ENCODE peak calls at places on chromosomes 6 and 20, in six cellular contexts. E is type B pancreatic cell; D is CD4-positive, alpha-beta T cell; C is fibroblast of mammary gland; L is nephron progenitor cell; T is left ventricle myocardium inferior. Z is an unnamed sample.

GRCh38 chr6:16286151-16286522 is 47.8 kb downstream of the GMPR start:
- DNase-seq in E (no peak), D (peak; percentile 3), C (peak; percentile 36), L (peak; percentile 84), T (no peak), Z (peak; percentile 61)

GRCh38 chr6:68880050-68880449 is 245.0 kb downstream of the ADGRB3 start:
- DNase-seq in E (no peak), D (no peak), C (peak; percentile 8), L (no peak), T (no peak), Z (no peak)

GRCh38 chr6:118719351-118720124 is 68.1 kb upstream of the CEP85L start:
- DNase-seq in E (no peak), D (no peak), C (no peak), L (no peak), T (no peak), Z (no peak)

GRCh38 chr20:47468290-47469050 is 33.2 kb upstream of the NCOA3 start:
- DNase-seq in E (no peak), D (no peak), C (no peak), L (no peak), T (no peak), Z (no peak)

GRCh38 chr20:38658879-38659612 is 57.4 kb downstream of the ARHGAP40 start:
- DNase-seq in E (no peak), D (no peak), C (peak; percentile 10), L (peak; percentile 49), T (no peak), Z (peak; percentile 24)

GRCh38 chr20:46145646-46146045 is 27.5 kb downstream of the CD40 start:
- DNase-seq in E (no peak), D (no peak), C (no peak), L (no peak), T (no peak), Z (no peak)

GRCh38 chr6:44554901-44555300 is 167.4 kb downstream of the CDC5L start:
- DNase-seq in E (no peak), D (no peak), C (no peak), L (no peak), T (no peak), Z (no peak)

GRCh38 chr20:36145877-36146707 is 8.4 kb upstream of the EPB41L1 start:
- DNase-seq in E (no peak), D (no peak), C (no peak), L (no peak), T (peak; percentile 72), Z (no peak)

GRCh38 chr6:66145867-66146266 is 438.8 kb upstream of the EYS start:
- DNase-seq in E (no peak), D (no peak), C (no peak), L (no peak), T (no peak), Z (no peak)

GRCh38 chr6:124869412-124869811 is 92.8 kb upstream of the RNF217 start:
- DNase-seq in E (no peak), D (no peak), C (peak; percentile 7), L (no peak), T (no peak), Z (no peak)

GRCh38 chr20:35232575-35232974 is 6.1 kb downstream of the MMP24 start:
- DNase-seq in E (no peak), D (no peak), C (peak; percentile 29), L (no peak), T (no peak), Z (no peak)

GRCh38 chr20:10573273-10573950 is 100.4 kb downstream of the JAG1 start:
- DNase-seq in E (no peak), D (no peak), C (no peak), L (no peak), T (no peak), Z (no peak)

GRCh38 chr6:37242429-37243052 is 15.0 kb upstream of the TBC1D22B start:
- DNase-seq in E (no peak), D (no peak), C (peak; percentile 98), L (no peak), T (no peak), Z (no peak)

GRCh38 chr6:93975159-93975558 is 555.8 kb upstream of the EPHA7 start:
- DNase-seq in E (no peak), D (no peak), C (no peak), L (no peak), T (no peak), Z (no peak)

GRCh38 chr6:132445201-132445951 is 44.1 kb upstream of the MOXD1 start:
- DNase-seq in E (no peak), D (no peak), C (peak; percentile 97), L (no peak), T (no peak), Z (no peak)

GRCh38 chr20:47286681-47287080 is 69.8 kb downstream of the ZMYND8 start:
- DNase-seq in E (no peak), D (no peak), C (no peak), L (no peak), T (no peak), Z (no peak)

GRCh38 chr20:44029848-44030230 is 115.2 kb downstream of the TOX2 start:
- DNase-seq in E (peak; percentile 51), D (no peak), C (no peak), L (no peak), T (no peak), Z (no peak)

GRCh38 chr20:47686545-47686944 is 98.7 kb downstream of the SULF2 start:
- DNase-seq in E (no peak), D (no peak), C (peak; percentile 68), L (no peak), T (no peak), Z (no peak)

GRCh38 chr20:30910937-30911725 is 346.3 kb upstream of the DEFB115 start:
- DNase-seq in E (no peak), D (no peak), C (no peak), L (no peak), T (no peak), Z (no peak)

GRCh38 chr6:154276810-154277577 is 79.6 kb downstream of the IPCEF1 start:
- DNase-seq in E (no peak), D (no peak), C (peak; percentile 65), L (no peak), T (no peak), Z (no peak)

GRCh38 chr6:163999475-164000125 is 585.1 kb downstream of the QKI start:
- DNase-seq in E (no peak), D (no peak), C (peak; percentile 13), L (no peak), T (no peak), Z (no peak)

GRCh38 chr6:117624869-117625481 is 22.7 kb upstream of the GOPC start:
- DNase-seq in E (no peak), D (no peak), C (peak; percentile 14), L (no peak), T (no peak), Z (no peak)

GRCh38 chr6:117629119-117629518 is 26.8 kb upstream of the GOPC start:
- DNase-seq in E (no peak), D (no peak), C (no peak), L (no peak), T (no peak), Z (no peak)

DNA sequence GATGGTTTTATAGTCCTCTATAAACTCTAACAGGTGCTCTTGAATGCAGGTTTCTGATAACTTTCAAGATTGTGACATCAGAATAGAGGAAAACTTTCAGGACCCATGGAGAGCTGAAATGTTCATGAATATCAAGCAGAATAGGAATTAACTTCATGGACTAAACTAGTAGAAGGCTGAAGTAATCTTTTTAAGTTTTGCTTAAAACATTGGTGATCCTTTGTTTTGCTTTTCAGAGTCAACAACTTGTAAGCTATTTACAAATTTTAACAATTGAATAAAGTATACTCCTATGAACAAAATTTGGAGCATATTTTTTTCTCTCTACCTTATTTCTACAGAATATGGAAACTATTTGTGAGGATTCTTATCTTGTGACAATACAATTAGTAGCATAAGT is 25.2 kb upstream of the GOPC start:
- DNase-seq in E (no peak), D (no peak), C (no peak), L (no peak), T (no peak), Z (no peak)
- TF ChIP-seq CTCF in E (no peak), D (no peak), C (no peak), L (no peak), T (no peak), Z (no peak)

GRCh38 chr20:19791887-19792286 is 33.8 kb downstream of the RIN2 start:
- DNase-seq in E (no peak), D (no peak), C (no peak), L (no peak), T (no peak), Z (no peak)

GRCh38 chr20:19786311-19786710 is 28.3 kb downstream of the RIN2 start:
- DNase-seq in E (no peak), D (no peak), C (peak; percentile 93), L (no peak), T (peak; percentile 59), Z (no peak)

GRCh38 chr20:19787366-19787765 is 29.3 kb downstream of the RIN2 start:
- DNase-seq in E (no peak), D (no peak), C (no peak), L (no peak), T (no peak), Z (no peak)

GRCh38 chr20:19789446-19789845 is 31.4 kb downstream of the RIN2 start:
- DNase-seq in E (no peak), D (no peak), C (no peak), L (no peak), T (no peak), Z (no peak)

GRCh38 chr20:19789009-19789408 is 31.0 kb downstream of the RIN2 start:
- DNase-seq in E (no peak), D (no peak), C (no peak), L (no peak), T (no peak), Z (no peak)
- TF ChIP-seq CTCF in E (no peak), D (no peak), C (no peak), L (no peak), T (no peak), Z (no peak)

DNA sequence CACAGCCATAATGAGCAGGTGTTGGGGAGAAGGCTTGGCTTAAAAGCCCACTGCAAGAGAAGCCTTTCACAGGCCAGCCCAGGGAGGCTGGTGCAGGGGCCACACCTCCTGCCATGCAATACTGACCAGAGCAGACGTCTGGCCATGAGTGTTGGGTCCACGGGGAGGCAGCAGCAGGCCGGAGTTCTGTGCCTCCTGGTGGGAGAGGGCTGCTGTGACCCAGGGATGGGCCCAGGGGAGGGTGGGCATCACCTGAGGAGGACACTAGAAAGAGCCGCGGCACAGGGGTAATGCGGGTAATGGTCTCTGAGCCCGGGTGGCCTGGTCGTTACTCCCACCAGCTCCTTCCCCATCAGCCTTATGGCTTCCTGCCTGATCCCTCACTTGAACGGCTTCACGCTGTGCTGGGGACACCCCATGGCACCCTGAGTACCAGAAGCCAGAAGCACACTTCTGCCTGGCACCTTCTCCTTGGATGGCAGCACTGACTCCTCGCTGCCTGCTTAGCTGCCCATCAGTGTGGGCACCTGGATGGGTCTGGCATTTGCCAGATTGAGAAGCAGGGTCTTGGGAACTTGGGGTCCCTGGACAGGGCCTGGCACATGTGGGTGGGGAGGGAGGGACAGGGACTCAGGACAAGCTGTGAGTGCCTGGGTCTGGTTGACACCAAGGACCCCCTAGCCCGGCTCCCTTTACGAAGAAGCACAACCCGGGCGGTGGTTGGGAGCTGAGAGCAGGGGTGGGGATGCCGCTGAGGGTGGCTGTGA is 108.8 kb downstream of the ASXL1 start:
- DNase-seq in E (no peak), D (no peak), C (no peak), L (no peak), T (peak; percentile 10), Z (no peak)
- TF ChIP-seq CTCF in E (no peak), D (no peak), C (no peak), L (no peak), T (no peak), Z (no peak)

DNA sequence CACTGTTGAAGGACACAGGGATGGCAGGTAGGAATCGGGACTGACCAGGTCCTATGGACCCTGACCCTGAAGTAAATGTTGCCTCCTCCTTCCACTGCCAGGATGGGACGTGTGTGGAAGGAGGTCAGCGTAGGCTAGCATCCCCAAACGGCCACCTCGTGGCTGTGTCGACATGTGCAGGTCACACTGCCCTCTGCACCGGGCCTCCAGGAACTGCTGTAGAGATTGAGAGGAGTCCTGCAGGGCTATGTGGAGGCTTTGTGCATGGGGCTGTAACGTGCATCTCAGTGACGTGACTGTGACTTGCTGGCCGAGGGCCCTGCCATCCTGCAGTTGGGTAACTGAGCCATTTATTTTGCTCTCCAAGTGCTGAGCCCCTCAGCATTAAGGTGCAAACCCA is 149.5 kb downstream of the PHACTR3 start:
- DNase-seq in E (no peak), D (no peak), C (no peak), L (no peak), T (no peak), Z (no peak)
- TF ChIP-seq CTCF in E (no peak), D (no peak), C (no peak), L (no peak), T (no peak), Z (no peak)

Z was measured in progenitor cell of endocrine pancreas.